ENCODE peak calls at places on chromosomes 6 and 20, in seven cellular contexts. One of them, this sample, is unnamed. For H3K4me1, the result is how much of the 10 kb centered on the place peaks cover.

GRCh38 chr6:16760536-16761468 is at the start of gene ATXN1:
- DNase-seq in stomach: peak
- DNase-seq in adrenal gland: peak
- DNase-seq in GM23338: peak
- DNase-seq in pancreas: peak
- DNase-seq in A549: peak
- DNase-seq in lung: peak
- DNase-seq in this sample: peak

GRCh38 chr6:88877893-88878292 is 85.5 kb downstream of the RNGTT start:
- DNase-seq in GM23338: no peak
- DNase-seq in stomach: no peak
- DNase-seq in A549: no peak
- DNase-seq in adrenal gland: no peak
- DNase-seq in pancreas: no peak
- DNase-seq in lung: no peak
- DNase-seq in this sample: no peak

GRCh38 chr20:32763202-32763999 is 1.2 kb downstream of the DNMT3B start:
- DNase-seq in GM23338: peak
- DNase-seq in stomach: no peak
- DNase-seq in A549: no peak
- DNase-seq in lung: no peak
- DNase-seq in pancreas: peak
- DNase-seq in adrenal gland: no peak
- DNase-seq in this sample: peak

GRCh38 chr6:135383297-135383696 is 114.2 kb downstream of the AHI1 start:
- DNase-seq in pancreas: no peak
- DNase-seq in stomach: no peak
- DNase-seq in lung: no peak
- DNase-seq in A549: no peak
- DNase-seq in adrenal gland: no peak
- DNase-seq in GM23338: no peak
- DNase-seq in this sample: no peak

GRCh38 chr6:24060982-24061754 is 64.8 kb upstream of the NRSN1 start:
- DNase-seq in lung: no peak
- DNase-seq in stomach: no peak
- DNase-seq in adrenal gland: no peak
- DNase-seq in A549: no peak
- DNase-seq in GM23338: no peak
- DNase-seq in pancreas: no peak
- DNase-seq in this sample: no peak

GRCh38 chr6:131022691-131023090 is 40.4 kb downstream of the EPB41L2 start:
- DNase-seq in lung: no peak
- DNase-seq in adrenal gland: no peak
- DNase-seq in pancreas: no peak
- DNase-seq in GM23338: no peak
- DNase-seq in stomach: no peak
- DNase-seq in A549: no peak
- DNase-seq in this sample: no peak

GRCh38 chr6:168269455-168270243 is 49.9 kb downstream of the DACT2 start:
- DNase-seq in A549: no peak
- DNase-seq in adrenal gland: no peak
- DNase-seq in GM23338: no peak
- DNase-seq in stomach: no peak
- DNase-seq in lung: no peak
- DNase-seq in pancreas: no peak
- DNase-seq in this sample: no peak

GRCh38 chr20:39072653-39073052 is 110.5 kb downstream of the DHX35 start:
- DNase-seq in pancreas: no peak
- DNase-seq in GM23338: no peak
- DNase-seq in A549: no peak
- DNase-seq in lung: no peak
- DNase-seq in stomach: no peak
- DNase-seq in adrenal gland: no peak
- DNase-seq in this sample: no peak

GRCh38 chr6:37954791-37955190 is 135.3 kb downstream of the ZFAND3 start:
- DNase-seq in stomach: no peak
- DNase-seq in lung: no peak
- DNase-seq in adrenal gland: no peak
- DNase-seq in GM23338: peak
- DNase-seq in pancreas: no peak
- DNase-seq in A549: no peak
- DNase-seq in this sample: no peak

GRCh38 chr6:6005467-6006427 is 978 bp downstream of the NRN1 start:
- DNase-seq in GM23338: peak
- DNase-seq in lung: no peak
- DNase-seq in adrenal gland: no peak
- DNase-seq in A549: no peak
- DNase-seq in pancreas: no peak
- DNase-seq in stomach: no peak
- DNase-seq in this sample: no peak
- H3K4me3 ChIP-seq in GM23338: peak
- H3K4me3 ChIP-seq in lung: peak
- H3K4me3 ChIP-seq in adrenal gland: no peak
- H3K4me3 ChIP-seq in A549: no peak
- H3K4me3 ChIP-seq in pancreas: no peak
- H3K4me3 ChIP-seq in stomach: peak
- H3K4me3 ChIP-seq in this sample: no peak

DNA sequence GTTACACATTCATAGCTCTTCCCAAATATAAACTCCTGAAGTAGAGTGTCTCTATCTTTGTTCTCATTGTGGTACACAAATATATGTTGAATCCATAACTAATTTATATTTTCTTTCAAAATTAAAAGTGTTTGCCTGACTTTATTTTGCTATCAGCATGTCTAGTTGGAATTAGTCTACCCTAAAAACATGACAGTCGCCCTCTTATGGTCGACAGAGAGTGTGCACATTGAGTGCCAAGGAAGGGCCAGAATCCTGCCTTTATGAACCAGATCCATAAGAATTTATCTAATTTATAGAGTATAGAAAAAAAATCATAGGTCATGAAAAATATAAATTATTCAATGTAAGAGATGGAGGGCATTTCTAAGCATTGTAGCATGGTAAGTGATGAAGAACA is 12.3 kb upstream of the DEFB112 start:
- DNase-seq in adrenal gland: no peak
- DNase-seq in GM23338: peak
- DNase-seq in lung: no peak
- DNase-seq in pancreas: no peak
- DNase-seq in stomach: no peak
- DNase-seq in A549: peak
- DNase-seq in this sample: no peak
- TF ChIP-seq CTCF in adrenal gland: no peak
- TF ChIP-seq CTCF in GM23338: peak
- TF ChIP-seq CTCF in lung: no peak
- TF ChIP-seq CTCF in pancreas: no peak
- TF ChIP-seq CTCF in stomach: no peak
- TF ChIP-seq CTCF in A549: no peak
- TF ChIP-seq CTCF in this sample: no peak

GRCh38 chr20:3823881-3824280 is 3.5 kb downstream of the AP5S1 start:
- DNase-seq in A549: no peak
- DNase-seq in lung: no peak
- DNase-seq in adrenal gland: no peak
- DNase-seq in stomach: no peak
- DNase-seq in GM23338: no peak
- DNase-seq in pancreas: no peak
- DNase-seq in this sample: no peak
- H3K4me1 ChIP-seq in A549: under half
- H3K4me1 ChIP-seq in lung: under half
- H3K4me1 ChIP-seq in adrenal gland: under half
- H3K4me1 ChIP-seq in stomach: under half
- H3K4me1 ChIP-seq in GM23338: under half
- H3K4me1 ChIP-seq in pancreas: under half
- H3K4me1 ChIP-seq in this sample: under half

GRCh38 chr6:3268680-3269079 is 9.9 kb downstream of the PSMG4 start:
- DNase-seq in lung: no peak
- DNase-seq in adrenal gland: no peak
- DNase-seq in pancreas: peak
- DNase-seq in A549: no peak
- DNase-seq in GM23338: no peak
- DNase-seq in stomach: no peak
- DNase-seq in this sample: no peak

GRCh38 chr6:3265671-3266070 is 6.9 kb downstream of the PSMG4 start:
- DNase-seq in lung: no peak
- DNase-seq in A549: no peak
- DNase-seq in GM23338: no peak
- DNase-seq in stomach: no peak
- DNase-seq in adrenal gland: no peak
- DNase-seq in pancreas: no peak
- DNase-seq in this sample: no peak

GRCh38 chr6:3267162-3267561 is 8.4 kb downstream of the PSMG4 start:
- DNase-seq in stomach: no peak
- DNase-seq in lung: peak
- DNase-seq in adrenal gland: no peak
- DNase-seq in GM23338: no peak
- DNase-seq in pancreas: no peak
- DNase-seq in A549: no peak
- DNase-seq in this sample: no peak

GRCh38 chr6:3264356-3264755 is 5.6 kb downstream of the PSMG4 start:
- DNase-seq in lung: no peak
- DNase-seq in adrenal gland: no peak
- DNase-seq in stomach: no peak
- DNase-seq in pancreas: no peak
- DNase-seq in GM23338: no peak
- DNase-seq in A549: no peak
- DNase-seq in this sample: no peak

DNA sequence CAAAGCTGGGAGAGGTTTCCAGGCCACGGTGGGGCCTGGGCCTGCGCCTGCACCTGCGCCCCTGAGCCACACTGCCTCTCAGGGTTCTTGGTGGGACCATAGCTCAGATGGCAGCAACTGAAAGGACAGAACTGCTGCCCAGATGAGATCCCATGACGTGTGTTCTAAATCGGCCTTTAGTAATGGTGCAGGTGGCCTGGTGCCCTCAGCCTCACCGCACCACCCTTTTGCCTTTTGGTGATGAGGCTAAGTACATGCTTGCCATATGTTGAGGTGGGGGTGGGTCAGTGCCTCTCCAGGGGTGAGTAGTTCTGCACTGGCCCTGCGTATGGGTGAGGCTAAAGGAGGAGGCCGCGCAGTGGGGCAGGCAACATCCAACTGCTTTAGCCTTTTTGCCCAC is 7.4 kb downstream of the PSMG4 start:
- DNase-seq in A549: no peak
- DNase-seq in lung: no peak
- DNase-seq in pancreas: no peak
- DNase-seq in stomach: no peak
- DNase-seq in GM23338: no peak
- DNase-seq in adrenal gland: no peak
- DNase-seq in this sample: no peak
- H3K4me3 ChIP-seq in A549: no peak
- H3K4me3 ChIP-seq in lung: no peak
- H3K4me3 ChIP-seq in pancreas: no peak
- H3K4me3 ChIP-seq in stomach: no peak
- H3K4me3 ChIP-seq in GM23338: no peak
- H3K4me3 ChIP-seq in adrenal gland: no peak
- H3K4me3 ChIP-seq in this sample: no peak

GRCh38 chr6:113750148-113750547 is 107.0 kb upstream of the MARCKS start:
- DNase-seq in pancreas: no peak
- DNase-seq in adrenal gland: no peak
- DNase-seq in A549: no peak
- DNase-seq in GM23338: no peak
- DNase-seq in lung: no peak
- DNase-seq in stomach: no peak
- DNase-seq in this sample: no peak
- TF ChIP-seq CTCF in pancreas: no peak
- TF ChIP-seq CTCF in adrenal gland: no peak
- TF ChIP-seq CTCF in A549: no peak
- TF ChIP-seq CTCF in GM23338: no peak
- TF ChIP-seq CTCF in lung: no peak
- TF ChIP-seq CTCF in stomach: no peak
- TF ChIP-seq CTCF in this sample: no peak

GRCh38 chr6:334536-334935 is 42.2 kb downstream of the DUSP22 start:
- DNase-seq in adrenal gland: no peak
- DNase-seq in pancreas: no peak
- DNase-seq in lung: no peak
- DNase-seq in GM23338: no peak
- DNase-seq in A549: no peak
- DNase-seq in stomach: no peak
- DNase-seq in this sample: no peak

GRCh38 chr6:337782-338464 is 45.6 kb downstream of the DUSP22 start:
- DNase-seq in adrenal gland: no peak
- DNase-seq in lung: no peak
- DNase-seq in pancreas: peak
- DNase-seq in stomach: no peak
- DNase-seq in A549: no peak
- DNase-seq in GM23338: no peak
- DNase-seq in this sample: no peak

GRCh38 chr6:335572-335971 is 43.3 kb downstream of the DUSP22 start:
- DNase-seq in stomach: no peak
- DNase-seq in pancreas: peak
- DNase-seq in lung: no peak
- DNase-seq in adrenal gland: no peak
- DNase-seq in GM23338: no peak
- DNase-seq in A549: no peak
- DNase-seq in this sample: no peak

GRCh38 chr6:335146-335545 is 42.9 kb downstream of the DUSP22 start:
- DNase-seq in stomach: no peak
- DNase-seq in A549: no peak
- DNase-seq in pancreas: peak
- DNase-seq in GM23338: no peak
- DNase-seq in lung: no peak
- DNase-seq in adrenal gland: no peak
- DNase-seq in this sample: no peak

DNA sequence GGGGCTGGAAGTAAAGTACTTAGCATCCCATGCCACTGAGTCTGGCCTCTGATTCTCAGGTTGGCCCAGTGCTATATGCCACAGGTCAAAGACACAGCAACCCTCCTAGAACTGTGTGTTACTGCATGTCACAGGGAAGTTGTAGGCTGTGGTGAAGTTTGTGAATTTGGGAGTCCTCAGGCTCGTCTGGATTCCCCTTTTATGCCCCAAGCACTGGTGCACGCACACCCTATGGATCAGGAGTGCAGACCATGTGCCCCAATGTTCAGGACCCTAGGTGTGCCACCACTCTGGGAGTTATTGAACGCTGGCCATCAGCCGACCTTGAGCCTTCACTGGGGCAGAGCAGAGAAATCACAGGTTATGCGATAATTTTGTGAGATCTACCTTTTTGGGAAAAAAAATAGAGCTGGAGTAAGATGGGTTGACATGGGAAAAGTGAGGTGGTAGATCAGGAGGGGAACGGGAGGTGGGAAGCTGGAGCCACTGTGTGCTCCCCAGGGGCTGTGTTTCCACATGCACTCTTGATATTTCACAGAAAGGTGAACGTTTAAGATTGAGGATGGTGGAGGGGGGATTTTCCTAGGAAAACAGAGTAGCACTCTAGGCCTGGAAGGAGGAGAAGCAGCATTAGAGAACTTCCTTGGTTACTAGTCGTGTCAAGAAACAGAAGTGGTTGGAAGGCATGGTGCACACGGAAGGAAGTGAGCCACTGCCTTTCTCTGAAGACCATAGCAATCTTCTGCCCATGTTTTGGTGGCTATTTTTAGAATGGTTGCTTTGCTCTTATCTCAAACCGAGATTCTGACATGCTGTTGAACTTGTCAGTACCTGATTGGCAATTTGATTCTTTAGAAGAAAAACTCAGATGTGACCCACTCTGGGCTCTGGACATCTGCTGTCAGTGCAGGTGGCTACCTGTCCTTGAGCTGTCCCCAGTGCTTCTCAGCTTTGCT is 44.1 kb downstream of the DUSP22 start:
- DNase-seq in pancreas: peak
- DNase-seq in A549: no peak
- DNase-seq in stomach: no peak
- DNase-seq in adrenal gland: no peak
- DNase-seq in lung: no peak
- DNase-seq in GM23338: no peak
- DNase-seq in this sample: no peak
- H3K4me1 ChIP-seq in pancreas: under half
- H3K4me1 ChIP-seq in A549: under half
- H3K4me1 ChIP-seq in stomach: under half
- H3K4me1 ChIP-seq in adrenal gland: under half
- H3K4me1 ChIP-seq in lung: under half
- H3K4me1 ChIP-seq in GM23338: under half
- H3K4me1 ChIP-seq in this sample: under half